ENCODE peak calls at places on chromosomes 12 and 14, in nine cellular contexts. Y is GM23338, V is progenitor cell of endocrine pancreas, F is lung, I is fibroblast of the aortic adventitia, B is endothelial cell, L is choroid plexus epithelial cell, Z is RWPE2, M is cardiac muscle cell. D is an unnamed sample.

GRCh38 chr14:69715725-69716482 is 51.0 kb upstream of the SRSF5 start:
- DNase-seq in M (peak), I (peak), B (no peak), F (peak), L (peak), V (no peak), Z (peak), Y (no peak), D (no peak)

GRCh38 chr12:124681779-124682391 is 114.5 kb upstream of the NCOR2 start:
- DNase-seq in Y (no peak), L (no peak), M (no peak), B (no peak), I (peak), Z (no peak), V (no peak), F (no peak), D (no peak)

GRCh38 chr14:50036211-50036610 is 80.2 kb downstream of the VCPKMT start:
- DNase-seq in L (no peak), Z (no peak), M (no peak), Y (no peak), F (no peak), B (no peak), V (no peak), I (no peak), D (no peak)

GRCh38 chr14:92538412-92539017 is 24.9 kb downstream of the RIN3 start:
- DNase-seq in Y (no peak), L (no peak), F (no peak), B (no peak), M (no peak), V (no peak), I (no peak), Z (no peak), D (no peak)

GRCh38 chr12:2251485-2252179 is 198.8 kb downstream of the CACNA1C start:
- DNase-seq in V (no peak), Y (peak), I (no peak), L (no peak), Z (no peak), F (no peak), M (no peak), B (no peak), D (no peak)

GRCh38 chr14:75279153-75279738 is 618 bp downstream of the FOS start:
- DNase-seq in M (peak), V (no peak), Y (peak), B (no peak), L (peak), Z (no peak), I (peak), F (no peak), D (no peak)

GRCh38 chr12:110002691-110003515 is 3.7 kb downstream of the ANKRD13A start:
- DNase-seq in F (peak), L (no peak), Z (peak), Y (no peak), V (no peak), M (no peak), I (no peak), B (no peak), D (no peak)

GRCh38 chr14:75452900-75453816 is 25.3 kb downstream of the JDP2 start:
- DNase-seq in B (peak), I (peak), V (peak), M (peak), Y (peak), L (peak), F (peak), Z (peak), D (peak)

GRCh38 chr14:93075891-93076290 is 39.8 kb downstream of the ITPK1 start:
- DNase-seq in F (no peak), I (no peak), L (no peak), Z (no peak), M (no peak), Y (no peak), B (no peak), V (no peak), D (no peak)

GRCh38 chr12:39043425-39043824 is 138.0 kb upstream of the CPNE8 start:
- DNase-seq in B (no peak), I (no peak), L (no peak), V (no peak), Y (no peak), M (no peak), F (no peak), Z (no peak), D (no peak)

GRCh38 chr14:68807987-68808386 is 15.1 kb upstream of the ZFP36L1 start:
- DNase-seq in I (no peak), V (no peak), L (no peak), Z (peak), Y (no peak), B (no peak), M (no peak), F (no peak), D (peak)

GRCh38 chr12:102543494-102543893 is 63.1 kb upstream of the IGF1 start:
- DNase-seq in I (no peak), M (no peak), Y (peak), B (no peak), L (no peak), F (no peak), V (no peak), Z (no peak), D (no peak)

GRCh38 chr14:51035611-51036192 is 59.2 kb downstream of the TRIM9 start:
- DNase-seq in V (no peak), L (no peak), M (no peak), Y (no peak), F (no peak), Z (no peak), I (no peak), B (no peak), D (no peak)

GRCh38 chr14:58969951-58970751 is 218.3 kb upstream of the DAAM1 start:
- DNase-seq in F (no peak), Z (no peak), Y (peak), I (peak), B (no peak), L (peak), M (peak), V (no peak), D (no peak)

GRCh38 chr12:29054790-29055663 is 94.1 kb upstream of the FAR2 start:
- DNase-seq in Y (no peak), L (peak), I (no peak), V (no peak), F (no peak), B (no peak), M (peak), Z (no peak), D (no peak)

GRCh38 chr12:127272864-127273263 is 994.1 kb upstream of the TMEM132C start:
- DNase-seq in Z (peak), L (peak), M (no peak), F (no peak), V (no peak), B (no peak), I (peak), Y (no peak), D (no peak)

GRCh38 chr12:132084681-132085635 is 59.2 kb downstream of the DDX51 start:
- DNase-seq in Y (peak), B (peak), L (peak), F (peak), M (peak), V (peak), Z (no peak), I (peak), D (no peak)

GRCh38 chr12:29653286-29653685 is 130.5 kb downstream of the TMTC1 start:
- DNase-seq in B (no peak), L (no peak), V (no peak), Y (no peak), F (no peak), Z (no peak), M (no peak), I (no peak), D (no peak)

GRCh38 chr14:68243441-68244010 is 423.9 kb downstream of the RAD51B start:
- DNase-seq in I (no peak), L (no peak), M (no peak), B (no peak), Z (no peak), Y (no peak), F (no peak), V (no peak), D (no peak)

GRCh38 chr14:69050235-69051184 is 71.4 kb upstream of the ACTN1 start:
- DNase-seq in F (no peak), Z (no peak), M (no peak), Y (peak), L (no peak), I (peak), V (no peak), B (no peak), D (no peak)

GRCh38 chr12:126772171-126772864 is 1494.7 kb upstream of the TMEM132C start:
- DNase-seq in I (peak), Z (no peak), V (no peak), L (peak), F (no peak), Y (no peak), B (no peak), M (no peak), D (no peak)

GRCh38 chr12:57793920-57794319 is 11.3 kb downstream of the TSFM start:
- DNase-seq in B (no peak), M (no peak), Y (no peak), I (peak), V (no peak), L (peak), Z (no peak), F (no peak), D (no peak)

GRCh38 chr12:87814625-87815024 is 214.6 kb downstream of the C12orf50 start:
- DNase-seq in Z (no peak), F (no peak), L (peak), M (no peak), B (no peak), Y (no peak), I (no peak), V (no peak), D (no peak)

GRCh38 chr12:122730215-122731014 is at the start of gene HCAR1:
- DNase-seq in V (no peak), Y (no peak), L (peak), I (peak), B (no peak), F (no peak), Z (peak), M (no peak), D (no peak)

GRCh38 chr12:57693317-57693658 is 644 bp upstream of the OS9 start:
- DNase-seq in B (no peak), F (no peak), Y (peak), I (no peak), V (no peak), L (no peak), Z (no peak), M (no peak), D (no peak)

GRCh38 chr14:89588840-89589296 is 171.8 kb upstream of the FOXN3 start:
- DNase-seq in M (no peak), Z (no peak), Y (no peak), F (no peak), B (no peak), I (no peak), V (no peak), L (no peak), D (no peak)

GRCh38 chr14:53796734-53797133 is 159.9 kb downstream of the BMP4 start:
- DNase-seq in V (no peak), Y (no peak), F (no peak), Z (no peak), M (no peak), L (no peak), I (no peak), B (no peak), D (no peak)

GRCh38 chr14:101854366-101854765 is 92.9 kb downstream of the PPP2R5C start:
- DNase-seq in Y (no peak), V (no peak), Z (no peak), M (no peak), L (no peak), F (no peak), B (peak), I (no peak), D (no peak)

GRCh38 chr12:32455607-32456063 is 56.3 kb downstream of the FGD4 start:
- DNase-seq in Y (peak), M (peak), L (peak), B (peak), F (no peak), V (no peak), Z (no peak), I (peak), D (no peak)

GRCh38 chr12:80356092-80356491 is 87.9 kb upstream of the PTPRQ start:
- DNase-seq in B (no peak), I (peak), M (no peak), L (peak), F (no peak), Z (no peak), Y (no peak), V (no peak), D (no peak)

GRCh38 chr14:49582211-49582977 is 3.8 kb downstream of the RPS29 start:
- DNase-seq in M (no peak), L (no peak), B (no peak), V (no peak), F (no peak), I (no peak), Y (no peak), Z (no peak), D (no peak)

GRCh38 chr12:103814436-103814835 is 26.6 kb downstream of the NT5DC3 start:
- DNase-seq in M (no peak), V (no peak), F (no peak), B (no peak), Y (no peak), I (no peak), L (peak), Z (no peak), D (no peak)

GRCh38 chr12:1429980-1430379 is 164.4 kb downstream of the FBXL14 start:
- DNase-seq in M (no peak), Y (no peak), Z (no peak), L (peak), F (no peak), I (peak), B (no peak), V (no peak), D (no peak)

GRCh38 chr12:103771466-103771865 is 69.6 kb downstream of the NT5DC3 start:
- DNase-seq in M (peak), V (peak), Z (no peak), L (peak), I (peak), F (peak), B (peak), Y (peak), D (no peak)

GRCh38 chr14:103904493-103905107 is 23.7 kb upstream of the TDRD9 start:
- DNase-seq in Z (no peak), L (no peak), V (no peak), M (no peak), Y (no peak), F (no peak), B (no peak), I (no peak), D (no peak)

GRCh38 chr14:105207996-105208737 is 27.1 kb upstream of the NUDT14 start:
- DNase-seq in F (no peak), V (no peak), I (no peak), L (no peak), M (no peak), Y (no peak), Z (no peak), B (no peak), D (no peak)

GRCh38 chr12:110530511-110530910 is 28.4 kb downstream of the RAD9B start:
- DNase-seq in M (peak), I (no peak), V (no peak), F (no peak), L (no peak), B (no peak), Z (no peak), Y (no peak), D (no peak)

GRCh38 chr12:57454566-57455373 is at the start of gene INHBE:
- DNase-seq in Z (no peak), L (peak), V (no peak), M (peak), F (no peak), B (no peak), Y (peak), I (peak), D (no peak)

GRCh38 chr12:124361996-124362395 is 67.1 kb downstream of the RFLNA start:
- DNase-seq in F (no peak), Y (no peak), I (no peak), Z (no peak), L (no peak), M (no peak), B (no peak), V (no peak), D (no peak)

GRCh38 chr12:89993632-89994031 is 285.0 kb upstream of the ATP2B1 start:
- DNase-seq in M (no peak), F (no peak), Y (no peak), Z (no peak), V (no peak), L (no peak), B (no peak), I (no peak), D (no peak)
- TF ChIP-seq CTCF in M (no peak), F (no peak), Y (no peak), Z (no peak), V (no peak), L (no peak), B (no peak), I (no peak), D (no peak)

GRCh38 chr12:113093409-113094101 is 37.0 kb downstream of the DTX1 start:
- DNase-seq in L (no peak), M (no peak), F (no peak), Y (no peak), Z (no peak), I (no peak), B (no peak), V (no peak), D (no peak)

GRCh38 chr12:113091506-113091905 is 35.0 kb downstream of the DTX1 start:
- DNase-seq in F (no peak), B (no peak), V (no peak), Y (no peak), M (no peak), I (no peak), Z (no peak), L (no peak), D (no peak)

GRCh38 chr12:113094738-113095137 is 38.2 kb downstream of the DTX1 start:
- DNase-seq in Y (no peak), F (no peak), I (no peak), B (no peak), V (no peak), L (no peak), Z (no peak), M (no peak), D (no peak)

GRCh38 chr12:113090740-113091139 is 34.2 kb downstream of the DTX1 start:
- DNase-seq in F (no peak), I (no peak), L (no peak), V (no peak), Z (no peak), Y (no peak), M (no peak), B (no peak), D (no peak)

DNA sequence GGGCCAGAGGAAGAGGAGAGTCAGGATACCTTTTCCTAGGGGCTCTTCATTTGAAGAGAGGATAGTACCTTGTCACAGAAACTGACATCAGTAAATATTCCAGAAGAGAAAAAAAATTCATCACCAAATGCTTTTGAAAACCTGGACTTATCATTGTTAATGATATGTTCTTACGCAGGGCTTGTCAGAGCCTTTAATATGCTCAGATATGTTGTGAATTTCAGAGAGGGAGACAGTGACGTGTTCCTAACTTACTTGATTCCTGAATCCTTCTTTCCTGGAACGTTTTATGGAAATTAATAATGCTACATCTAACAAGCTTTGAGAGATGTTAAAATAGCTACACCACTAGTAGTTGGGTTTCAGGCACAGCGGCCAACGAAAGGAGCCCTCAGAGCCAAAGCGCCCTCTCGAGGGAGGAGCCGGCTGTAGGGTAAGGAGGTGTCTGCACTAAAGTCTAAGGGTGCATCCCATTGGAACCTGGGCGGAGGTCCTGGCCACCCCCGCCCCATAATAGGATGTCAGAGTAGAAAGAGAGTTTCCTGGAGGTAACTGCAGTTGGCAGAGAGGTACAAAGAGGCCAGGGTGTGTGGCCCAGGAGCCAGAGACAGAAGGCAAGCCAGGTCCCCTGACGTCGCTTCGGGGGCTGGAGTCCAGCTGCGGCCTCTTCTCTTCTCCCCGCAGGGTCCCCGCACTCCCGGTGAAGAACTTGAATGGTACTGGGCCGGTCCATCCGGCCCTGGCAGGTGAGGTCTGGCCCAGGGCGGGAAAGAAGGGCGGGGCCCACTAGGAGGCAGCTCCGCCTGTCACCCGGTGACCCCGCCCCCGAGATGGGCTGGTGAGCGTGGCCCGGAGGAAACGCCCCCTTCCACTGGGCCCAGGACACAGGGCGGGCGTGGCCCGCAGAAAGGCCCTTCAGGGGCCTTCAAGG is 36.2 kb downstream of the DTX1 start:
- DNase-seq in B (peak), L (peak), F (peak), V (peak), I (peak), M (peak), Y (peak), Z (no peak), D (no peak)
- TF ChIP-seq CTCF in B (no peak), L (peak), F (no peak), V (peak), I (peak), M (peak), Y (peak), Z (no peak), D (no peak)

GRCh38 chr12:116697305-116698130 is 40.4 kb downstream of the SPRING1 start:
- DNase-seq in Z (no peak), Y (peak), F (no peak), M (peak), V (no peak), L (no peak), I (peak), B (peak), D (peak)
- TF ChIP-seq CTCF in Z (no peak), Y (peak), F (no peak), M (peak), V (peak), L (peak), I (peak), B (no peak), D (peak)

GRCh38 chr12:113030875-113031525 is 25.5 kb upstream of the DTX1 start:
- DNase-seq in I (peak), B (no peak), Z (no peak), L (peak), Y (peak), F (no peak), V (no peak), M (peak), D (no peak)
- TF ChIP-seq CTCF in I (peak), B (peak), Z (peak), L (peak), Y (peak), F (peak), V (peak), M (peak), D (peak)

GRCh38 chr12:93766802-93767523 is 89.8 kb downstream of the CRADD start:
- DNase-seq in F (no peak), Z (no peak), M (peak), I (peak), B (no peak), L (peak), V (no peak), Y (peak), D (no peak)
- TF ChIP-seq CTCF in F (peak), Z (peak), M (peak), I (peak), B (no peak), L (peak), V (no peak), Y (peak), D (peak)

GRCh38 chr12:24780969-24781368 is 167.9 kb downstream of the BCAT1 start:
- DNase-seq in F (no peak), V (no peak), M (no peak), I (peak), L (peak), Z (no peak), Y (peak), B (no peak), D (no peak)
- TF ChIP-seq CTCF in F (no peak), V (peak), M (no peak), I (no peak), L (peak), Z (peak), Y (peak), B (no peak), D (peak)

DNA sequence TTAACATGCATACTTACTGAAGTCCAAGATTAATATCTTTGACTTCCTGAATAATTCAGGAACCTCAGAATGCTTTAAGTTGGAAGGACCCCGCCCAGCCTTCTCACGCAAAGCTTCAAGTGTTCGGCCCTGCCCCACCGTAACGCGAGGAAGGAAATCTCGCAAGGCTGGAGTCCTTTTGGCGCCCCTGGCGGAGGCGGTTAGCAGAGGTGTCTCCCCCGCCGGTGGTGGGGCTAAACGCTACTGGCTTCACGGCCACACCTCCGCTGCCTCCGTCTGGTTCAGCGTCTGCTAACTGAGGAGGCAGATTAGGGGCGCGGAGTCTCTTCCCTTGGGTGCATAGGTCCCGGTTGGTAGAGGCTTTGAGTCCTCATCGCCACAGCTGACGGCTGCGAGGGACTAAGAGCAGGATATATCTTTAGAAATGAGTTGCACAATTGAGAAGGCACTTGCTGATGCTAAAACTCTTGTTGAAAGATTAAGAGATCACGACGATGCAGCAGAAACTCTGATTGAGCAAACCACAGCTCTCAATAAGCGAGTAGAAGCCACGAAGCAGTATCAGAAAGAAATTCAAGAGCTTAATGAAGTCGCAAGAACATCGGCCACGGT is 21.9 kb downstream of the SPATS2 start:
- DNase-seq in L (no peak), F (peak), I (no peak), V (no peak), M (peak), Y (peak), Z (no peak), B (peak), D (no peak)
- TF ChIP-seq CTCF in L (no peak), F (no peak), I (no peak), V (peak), M (no peak), Y (peak), Z (no peak), B (peak), D (no peak)

GRCh38 chr14:73746540-73747385 is 32.6 kb upstream of the PNMA1 start:
- DNase-seq in Z (no peak), V (no peak), I (no peak), M (no peak), L (no peak), B (no peak), Y (no peak), F (no peak), D (no peak)
- TF ChIP-seq CTCF in Z (peak), V (no peak), I (peak), M (peak), L (peak), B (no peak), Y (peak), F (no peak), D (peak)

D was measured in type B pancreatic cell.